ENCODE peak calls at places on chromosomes 5 and 9, in ten cellular contexts. V, B, L, Q, M, F, Y, G, A and C are unnamed samples. For H3K4me1, the result is how much of the 10 kb centered on the place peaks cover.

GRCh38 chr9:21965401-21965951 is 28.7 kb downstream of the CDKN2A start:
- DNase-seq in M (no peak), F (peak), Q (peak), A (peak), B (no peak), G (no peak), Y (peak), L (peak), V (peak), C (no peak)

GRCh38 chr9:91256235-91256634 is 105.5 kb downstream of the AUH start:
- DNase-seq in Q (no peak), V (no peak), G (no peak), F (no peak), B (no peak), M (no peak), L (no peak), A (no peak), Y (no peak), C (no peak)

GRCh38 chr5:177553671-177554429 is 513 bp downstream of the FAM193B start:
- DNase-seq in Q (peak), Y (no peak), G (peak), L (peak), A (peak), V (no peak), M (no peak), F (no peak), B (no peak), C (no peak)

GRCh38 chr5:94632024-94632423 is 13.6 kb downstream of the SLF1 start:
- DNase-seq in B (no peak), Y (no peak), A (no peak), M (no peak), F (peak), V (no peak), L (no peak), G (no peak), Q (no peak), C (no peak)

GRCh38 chr5:10677533-10677932 is 83.5 kb downstream of the DAP start:
- DNase-seq in V (no peak), G (no peak), A (no peak), Y (no peak), Q (no peak), F (no peak), L (no peak), M (peak), B (no peak), C (no peak)

GRCh38 chr5:22892441-22892840 is 39.3 kb upstream of the CDH12 start:
- DNase-seq in Q (no peak), A (no peak), B (no peak), Y (no peak), F (no peak), L (no peak), M (no peak), V (no peak), G (no peak), C (no peak)

GRCh38 chr5:43514471-43514815 is 505 bp downstream of the C5orf34 start:
- DNase-seq in B (no peak), A (no peak), L (no peak), V (peak), Y (no peak), F (peak), Q (no peak), G (no peak), M (no peak), C (no peak)

GRCh38 chr5:75331-76320 is 16.3 kb upstream of the PLEKHG4B start:
- DNase-seq in V (no peak), L (no peak), F (no peak), G (no peak), B (no peak), A (no peak), M (no peak), Q (peak), Y (no peak), C (no peak)

GRCh38 chr5:1975406-1975715 is 92.6 kb upstream of the IRX4 start:
- DNase-seq in M (no peak), Y (no peak), B (no peak), Q (no peak), V (no peak), A (no peak), F (no peak), L (peak), G (no peak), C (no peak)

GRCh38 chr5:127870914-127871313 is 167.7 kb downstream of the CCDC192 start:
- DNase-seq in M (no peak), F (peak), L (peak), B (no peak), Y (no peak), Q (peak), A (no peak), V (no peak), G (peak), C (peak)

GRCh38 chr5:6875376-6875775 is 162.1 kb downstream of the TENT4A start:
- DNase-seq in L (no peak), G (no peak), F (no peak), M (no peak), Y (no peak), B (no peak), V (peak), A (no peak), Q (no peak), C (no peak)

GRCh38 chr5:108898257-108898656 is 150.6 kb downstream of the FER start:
- DNase-seq in Q (no peak), M (no peak), L (no peak), B (no peak), F (no peak), Y (no peak), V (no peak), G (no peak), A (no peak), C (no peak)

GRCh38 chr9:18294229-18294628 is 179.7 kb upstream of the ADAMTSL1 start:
- DNase-seq in G (no peak), Q (no peak), V (no peak), A (no peak), M (no peak), Y (no peak), B (no peak), F (no peak), L (no peak), C (no peak)

GRCh38 chr5:77133061-77133758 is 46.1 kb upstream of the ZBED3 start:
- DNase-seq in Y (no peak), A (no peak), G (no peak), V (peak), B (peak), F (peak), M (peak), L (peak), Q (peak), C (peak)

GRCh38 chr5:16784088-16784487 is 152.0 kb downstream of the MYO10 start:
- DNase-seq in V (peak), Q (no peak), L (no peak), Y (no peak), F (peak), M (no peak), A (no peak), B (no peak), G (no peak), C (no peak)

GRCh38 chr9:113622600-113623400 is 159.3 kb downstream of the RGS3 start:
- DNase-seq in L (peak), Q (peak), Y (no peak), B (peak), A (peak), M (no peak), G (no peak), V (peak), F (peak), C (no peak)

DNA sequence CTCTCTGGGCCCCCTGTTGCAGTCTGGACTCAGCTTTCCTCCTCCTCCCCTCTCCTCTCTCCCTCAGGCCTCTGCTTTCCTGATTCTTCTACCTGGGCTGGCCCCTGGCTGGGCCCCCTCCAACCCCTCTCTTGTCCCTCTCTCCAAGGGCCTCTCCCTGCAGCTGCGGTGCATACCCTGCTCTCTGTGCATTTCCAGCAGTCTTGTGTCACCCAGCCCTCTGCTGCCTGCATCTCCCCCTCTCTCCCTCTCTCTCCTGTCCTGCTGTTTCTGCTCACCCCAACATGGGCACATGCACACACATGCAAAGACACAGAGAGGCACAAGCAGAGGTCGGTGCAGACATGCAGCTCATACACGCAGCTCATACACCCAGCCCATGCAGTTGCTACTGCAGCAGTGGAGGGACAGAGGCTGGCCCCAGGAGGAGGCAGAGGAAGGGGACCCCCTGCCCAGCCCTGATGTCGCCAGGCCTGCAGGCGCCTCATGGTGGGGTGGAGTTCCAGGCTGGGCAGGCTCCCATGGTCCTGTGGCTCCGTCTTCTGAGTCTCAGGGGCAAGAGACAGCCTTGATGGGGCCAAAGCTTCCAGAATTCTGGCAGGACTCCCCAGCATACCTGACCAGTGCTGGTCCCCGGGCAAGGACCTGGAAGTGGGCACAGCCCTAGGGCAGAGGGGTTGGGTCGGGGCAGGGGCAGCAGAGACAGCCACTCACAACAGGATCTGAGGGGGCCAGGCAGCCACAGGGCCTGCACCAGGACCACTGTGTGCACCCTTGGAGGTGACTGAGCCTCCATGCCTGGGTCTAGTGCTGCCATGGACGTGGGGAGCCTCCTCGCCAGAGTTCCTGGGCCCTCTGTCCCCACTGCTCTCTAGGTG is 216.9 kb downstream of the C9orf50 start:
- DNase-seq in Y (no peak), M (no peak), F (no peak), Q (no peak), A (no peak), B (no peak), L (no peak), G (peak), V (no peak), C (no peak)
- H3K4me1 ChIP-seq in Y (under half), M (under half), F (under half), Q (under half), A (under half), B (half or more), L (under half), G (under half), V (under half), C (under half)

DNA sequence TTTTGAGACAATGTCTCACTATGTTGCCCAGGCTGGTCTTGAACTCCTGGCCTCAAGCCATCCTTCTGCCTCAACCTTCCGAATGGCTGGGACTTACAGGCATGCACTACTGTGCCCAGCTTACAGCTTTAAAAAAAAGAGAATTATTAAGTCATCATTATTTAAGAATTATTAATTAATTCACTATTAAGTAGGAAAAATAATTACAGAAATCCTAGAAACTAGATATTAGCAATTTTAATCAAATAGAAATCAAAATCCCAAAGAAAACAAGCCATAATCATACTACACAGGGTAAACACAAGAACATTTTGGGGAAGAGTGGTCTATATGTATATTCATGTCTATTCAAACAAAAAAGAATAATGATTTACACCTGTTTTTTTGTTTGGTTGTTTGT is 19.6 kb upstream of the MTMR12 start:
- DNase-seq in M (no peak), L (no peak), F (no peak), G (no peak), V (no peak), B (no peak), Y (no peak), Q (no peak), A (no peak), C (no peak)
- H3K4me1 ChIP-seq in M (under half), L (under half), F (under half), G (under half), V (under half), B (under half), Y (under half), Q (under half), A (under half), C (under half)

GRCh38 chr5:173735691-173736090 is 119.2 kb upstream of the BOD1 start:
- DNase-seq in G (no peak), A (no peak), B (no peak), F (no peak), L (no peak), M (no peak), Y (no peak), V (no peak), Q (no peak), C (no peak)

GRCh38 chr5:173733831-173734491 is 117.5 kb upstream of the BOD1 start:
- DNase-seq in Q (no peak), Y (no peak), V (no peak), L (no peak), F (no peak), B (no peak), G (no peak), M (no peak), A (no peak), C (no peak)

GRCh38 chr5:173733065-173733824 is 116.8 kb upstream of the BOD1 start:
- DNase-seq in G (no peak), A (no peak), F (no peak), M (no peak), V (no peak), L (peak), Q (peak), B (no peak), Y (no peak), C (no peak)

GRCh38 chr5:173735171-173735570 is 118.7 kb upstream of the BOD1 start:
- DNase-seq in B (no peak), M (no peak), G (no peak), F (no peak), Q (no peak), L (no peak), Y (no peak), V (no peak), A (peak), C (no peak)

DNA sequence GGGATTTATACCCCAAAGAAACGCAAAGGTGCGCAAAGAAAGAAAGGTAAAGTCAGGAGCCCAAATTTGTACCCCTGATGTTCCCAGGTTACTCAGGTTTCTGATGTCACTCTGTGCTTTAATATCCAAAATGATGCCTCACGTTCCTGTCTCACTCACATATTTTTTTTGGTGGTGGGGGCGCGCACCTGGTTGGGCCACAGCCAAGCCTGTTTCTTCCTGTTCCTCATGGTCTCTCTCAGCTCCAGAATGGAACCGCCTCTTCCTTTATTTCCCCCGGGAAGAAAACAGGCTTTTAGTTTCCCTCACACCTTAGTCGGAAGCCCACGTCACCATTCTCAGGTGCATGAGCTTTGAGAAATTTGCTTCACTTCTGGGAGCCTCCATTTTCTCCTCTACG is 118.3 kb upstream of the BOD1 start:
- DNase-seq in Q (no peak), G (no peak), V (no peak), B (no peak), F (no peak), M (no peak), Y (no peak), L (no peak), A (no peak), C (no peak)
- H3K4me1 ChIP-seq in Q (under half), G (under half), V (under half), B (under half), F (under half), M (under half), Y (under half), L (under half), A (under half), C (under half)

DNA sequence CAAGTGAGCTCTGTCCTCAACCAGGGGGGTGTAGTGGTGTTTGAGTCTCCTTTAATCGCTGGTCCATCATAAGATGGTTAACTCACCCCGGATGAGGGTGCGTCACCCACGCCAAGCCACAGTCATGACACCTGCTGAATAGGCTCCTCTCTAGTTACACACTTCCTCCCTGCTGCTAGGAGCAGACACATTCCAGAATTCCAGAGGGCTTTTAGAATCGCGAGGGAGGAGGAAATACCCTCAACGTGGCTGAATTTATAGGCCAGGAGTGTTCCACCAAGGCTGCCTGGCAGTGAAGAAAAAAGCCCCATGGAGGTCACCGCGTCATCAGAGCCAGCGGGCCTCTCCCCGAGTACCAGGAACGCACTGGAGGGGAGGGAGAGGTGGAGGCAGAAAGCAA is 5.1 kb downstream of the GLRX start:
- DNase-seq in M (no peak), A (no peak), Y (no peak), L (no peak), V (peak), F (peak), B (no peak), Q (no peak), G (no peak), C (peak)
- H3K4me1 ChIP-seq in M (under half), A (under half), Y (under half), L (under half), V (under half), F (under half), B (under half), Q (under half), G (half or more), C (half or more)

DNA sequence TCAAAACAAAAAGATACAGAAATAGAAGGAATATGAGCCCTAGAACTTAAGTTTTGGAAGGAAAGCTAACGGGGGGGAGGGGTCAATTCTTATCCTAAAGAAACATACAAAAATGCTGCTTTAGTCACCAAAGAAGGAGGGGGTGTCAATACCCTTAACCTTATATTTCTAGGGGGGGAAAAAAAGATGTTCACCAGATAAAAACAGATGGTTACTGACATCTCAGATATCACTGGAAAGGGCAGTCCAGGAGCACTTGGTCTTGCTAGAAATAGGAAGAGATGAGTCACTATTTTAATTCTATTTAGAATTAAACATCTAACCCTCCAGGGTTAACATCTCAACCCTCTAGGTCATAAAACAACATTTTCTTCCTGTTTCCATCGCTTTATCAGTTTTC is 1.7 kb downstream of the DIAPH1 start:
- DNase-seq in Y (no peak), G (no peak), A (no peak), V (no peak), M (no peak), L (no peak), B (no peak), F (no peak), Q (no peak), C (no peak)
- H3K4me1 ChIP-seq in Y (under half), G (under half), A (under half), V (under half), M (under half), L (under half), B (under half), F (under half), Q (under half), C (half or more)

GRCh38 chr5:53357439-53357838 is 123.0 kb upstream of the FST start:
- DNase-seq in M (no peak), A (no peak), V (no peak), B (no peak), G (no peak), Q (no peak), Y (no peak), F (no peak), L (no peak), C (no peak)

GRCh38 chr5:53355930-53356329 is 124.5 kb upstream of the FST start:
- DNase-seq in L (no peak), F (peak), Y (no peak), B (no peak), G (no peak), Q (no peak), A (no peak), M (no peak), V (peak), C (no peak)

GRCh38 chr5:53359906-53360305 is 120.5 kb upstream of the FST start:
- DNase-seq in B (no peak), V (peak), A (no peak), Y (no peak), G (no peak), F (peak), L (no peak), Q (no peak), M (no peak), C (no peak)

GRCh38 chr5:53360811-53361210 is 119.6 kb upstream of the FST start:
- DNase-seq in Q (no peak), A (no peak), L (no peak), Y (no peak), V (peak), B (peak), F (peak), G (no peak), M (no peak), C (no peak)

DNA sequence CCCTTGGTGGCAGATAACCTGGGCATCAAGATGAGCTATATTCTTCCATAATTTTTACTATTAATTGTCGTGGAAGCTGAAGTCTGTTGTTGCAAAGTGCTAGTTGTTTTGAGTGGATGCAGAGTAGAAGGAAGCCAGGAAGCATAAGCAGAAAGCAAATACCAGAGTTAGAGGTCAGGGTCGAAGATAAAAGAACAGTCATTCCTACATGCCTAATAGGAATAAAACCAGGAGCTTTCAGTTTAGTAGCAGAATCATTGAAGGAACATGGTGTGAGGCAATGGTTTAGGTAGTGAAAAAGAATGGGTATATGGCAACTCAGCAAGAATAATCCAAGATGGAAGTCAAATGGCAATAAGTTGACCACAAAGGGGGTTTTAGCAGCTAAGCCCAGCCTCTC is 121.6 kb upstream of the FST start:
- DNase-seq in Y (no peak), Q (no peak), A (no peak), M (no peak), G (no peak), F (no peak), B (no peak), V (no peak), L (no peak), C (no peak)
- H3K4me1 ChIP-seq in Y (under half), Q (under half), A (under half), M (half or more), G (under half), F (under half), B (under half), V (half or more), L (under half), C (under half)

DNA sequence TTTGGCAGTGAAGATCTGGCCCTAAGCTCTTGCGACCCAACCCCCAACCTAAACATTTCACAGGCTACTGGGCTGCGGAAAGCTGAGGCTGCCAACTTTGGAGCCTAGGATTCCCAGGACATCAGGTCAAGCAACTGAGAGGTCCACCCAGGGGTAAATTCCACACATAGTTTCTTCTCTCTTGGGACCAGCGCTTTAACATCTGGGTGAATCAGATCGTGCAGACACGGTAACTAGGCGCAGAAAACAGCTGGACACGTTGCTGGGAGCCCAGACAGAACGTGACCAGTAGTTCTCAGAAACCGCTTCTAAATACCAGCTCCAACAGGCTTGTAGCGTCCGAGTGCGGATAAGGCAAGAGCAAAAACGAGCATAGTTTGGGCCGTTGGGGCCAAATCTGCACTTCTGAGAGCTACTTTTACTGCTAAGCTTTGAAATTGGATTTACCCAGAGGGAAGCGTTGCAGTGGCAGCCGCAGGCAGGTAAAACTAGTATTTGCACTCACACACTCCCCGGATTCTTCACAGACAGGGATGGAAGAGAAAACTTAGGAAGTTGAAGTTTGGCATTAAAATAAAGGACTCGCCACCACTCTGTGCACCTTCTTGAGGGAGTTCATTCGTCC is 11.8 kb downstream of the ITGA1 start:
- DNase-seq in Y (peak), M (no peak), F (peak), Q (peak), G (peak), B (peak), V (peak), L (peak), A (peak), C (no peak)
- H3K4me1 ChIP-seq in Y (under half), M (under half), F (under half), Q (under half), G (half or more), B (under half), V (under half), L (under half), A (under half), C (half or more)

GRCh38 chr9:137463931-137464290 is 4.8 kb upstream of the NSMF start:
- DNase-seq in M (peak), Y (no peak), A (no peak), G (no peak), V (no peak), B (no peak), Q (peak), L (no peak), F (no peak), C (no peak)
- H3K4me1 ChIP-seq in M (under half), Y (under half), A (under half), G (under half), V (under half), B (under half), Q (under half), L (under half), F (under half), C (under half)